ENCODE peak calls at places on chromosomes 2 and 18, in eight cellular contexts. F is skeletal muscle cell; H is retina; B is HT1080; X is pons; T is ELF-1; R is stimulated activated CD8-positive, alpha-beta memory T cell treated with anti-CD3 and anti-CD28 coated beads, Interleukin-15, amount 100 ng/mL, for 24 hours; G is spleen. M is an unnamed sample.

GRCh38 chr2:25234756-25235155 is 66.4 kb upstream of the POMC start:
- DNase-seq in R (no peak), B (no peak), H (no peak), G (no peak), T (no peak), F (no peak), X (peak), M (no peak)

GRCh38 chr18:59737776-59738295 is 40.6 kb upstream of the CCBE1 start:
- DNase-seq in H (no peak), R (no peak), X (no peak), T (no peak), G (no peak), B (no peak), F (no peak), M (no peak)

GRCh38 chr18:58671941-58672565 is 788 bp downstream of the MALT1 start:
- DNase-seq in X (peak), B (peak), G (no peak), R (no peak), T (peak), H (peak), F (no peak), M (peak)

GRCh38 chr2:239814917-239815637 is 210.1 kb downstream of the NDUFA10 start:
- DNase-seq in T (no peak), X (no peak), R (no peak), F (no peak), G (peak), H (no peak), B (no peak), M (no peak)

GRCh38 chr2:220277445-220277960 is 650.1 kb downstream of the SLC4A3 start:
- DNase-seq in B (peak), T (no peak), H (no peak), X (peak), R (no peak), G (no peak), F (peak), M (peak)

GRCh38 chr2:95315801-95316411 is 18.8 kb downstream of the KCNIP3 start:
- DNase-seq in F (no peak), R (no peak), H (no peak), G (peak), T (no peak), B (peak), X (no peak), M (peak)

GRCh38 chr18:42038936-42039335 is 83.9 kb downstream of the PIK3C3 start:
- DNase-seq in G (no peak), T (no peak), F (peak), H (no peak), B (peak), R (no peak), X (no peak), M (peak)

GRCh38 chr2:44135771-44136170 is 32.9 kb upstream of the PPM1B start:
- DNase-seq in B (no peak), X (no peak), G (no peak), H (no peak), R (no peak), F (no peak), T (no peak), M (peak)

GRCh38 chr2:25419678-25420242 is 78.0 kb upstream of the DNMT3A start:
- DNase-seq in T (no peak), G (no peak), H (no peak), R (no peak), B (no peak), F (no peak), X (no peak), M (no peak)

GRCh38 chr18:74856967-74857366 is 259.3 kb downstream of the ZNF407 start:
- DNase-seq in X (peak), F (no peak), H (peak), T (no peak), G (no peak), B (no peak), R (no peak), M (no peak)

GRCh38 chr2:69493268-69493667 is 56.0 kb upstream of the NFU1 start:
- DNase-seq in B (no peak), F (no peak), H (no peak), G (no peak), X (peak), T (peak), R (no peak), M (no peak)

GRCh38 chr2:195318440-195319111 is 338.4 kb upstream of the SLC39A10 start:
- DNase-seq in H (peak), X (peak), B (peak), R (no peak), F (peak), T (no peak), G (no peak), M (peak)

GRCh38 chr2:174777334-174777733 is 13.1 kb upstream of the CHRNA1 start:
- DNase-seq in T (no peak), H (no peak), X (no peak), G (no peak), R (no peak), B (no peak), F (no peak), M (no peak)